ENCODE peak calls at places on chromosomes 3 and 15, in four cellular contexts. One of them, this sample, is unnamed.

GRCh38 chr3:54988302-54989022 is 60.6 kb upstream of the LRTM1 start:
- DNase-seq in upper lobe of left lung: no peak
- DNase-seq in body of pancreas: no peak
- DNase-seq in ovary: peak; percentile 67
- DNase-seq in this sample: no peak

GRCh38 chr3:105970283-105970682 is 101.5 kb upstream of the CBLB start:
- DNase-seq in ovary: no peak
- DNase-seq in body of pancreas: no peak
- DNase-seq in upper lobe of left lung: no peak
- DNase-seq in this sample: no peak

GRCh38 chr15:25787855-25788521 is 75.1 kb downstream of the ATP10A start:
- DNase-seq in upper lobe of left lung: no peak
- DNase-seq in ovary: peak; percentile 20
- DNase-seq in body of pancreas: no peak
- DNase-seq in this sample: no peak

GRCh38 chr15:72168131-72168825 is 29.3 kb downstream of the GRAMD2A start:
- DNase-seq in ovary: no peak
- DNase-seq in upper lobe of left lung: no peak
- DNase-seq in body of pancreas: no peak
- DNase-seq in this sample: no peak

GRCh38 chr3:121979246-121979645 is 42.8 kb downstream of the ILDR1 start:
- DNase-seq in ovary: no peak
- DNase-seq in body of pancreas: no peak
- DNase-seq in upper lobe of left lung: no peak
- DNase-seq in this sample: no peak

GRCh38 chr3:63029921-63030320 is 154.7 kb upstream of the CADPS start:
- DNase-seq in body of pancreas: no peak
- DNase-seq in upper lobe of left lung: no peak
- DNase-seq in ovary: no peak
- DNase-seq in this sample: no peak

GRCh38 chr15:60408438-60409105 is 10.8 kb upstream of the ANXA2 start:
- DNase-seq in upper lobe of left lung: no peak
- DNase-seq in body of pancreas: no peak
- DNase-seq in ovary: no peak
- DNase-seq in this sample: no peak

GRCh38 chr3:18423401-18424212 is 1.5 kb downstream of the SATB1 start:
- DNase-seq in body of pancreas: peak; percentile 54
- DNase-seq in upper lobe of left lung: no peak
- DNase-seq in ovary: peak; percentile 20
- DNase-seq in this sample: no peak

GRCh38 chr3:191775451-191776233 is 314.7 kb downstream of the PYDC2 start:
- DNase-seq in body of pancreas: no peak
- DNase-seq in upper lobe of left lung: no peak
- DNase-seq in ovary: no peak
- DNase-seq in this sample: no peak

GRCh38 chr3:87370007-87370406 is 93.6 kb upstream of the POU1F1 start:
- DNase-seq in body of pancreas: no peak
- DNase-seq in upper lobe of left lung: no peak
- DNase-seq in ovary: no peak
- DNase-seq in this sample: no peak

GRCh38 chr3:155995525-155996370 is 124.6 kb upstream of the KCNAB1 start:
- DNase-seq in upper lobe of left lung: no peak
- DNase-seq in body of pancreas: no peak
- DNase-seq in ovary: no peak
- DNase-seq in this sample: no peak

GRCh38 chr15:44028349-44028748 is 166.7 kb downstream of the FRMD5 start:
- DNase-seq in body of pancreas: no peak
- DNase-seq in ovary: no peak
- DNase-seq in upper lobe of left lung: no peak
- DNase-seq in this sample: no peak

GRCh38 chr15:79168922-79169322 is 78.3 kb upstream of the RASGRF1 start:
- DNase-seq in body of pancreas: no peak
- DNase-seq in upper lobe of left lung: no peak
- DNase-seq in ovary: no peak
- DNase-seq in this sample: peak; percentile 46

GRCh38 chr3:121431717-121432517 is 113.9 kb downstream of the POLQ start:
- DNase-seq in upper lobe of left lung: no peak
- DNase-seq in ovary: no peak
- DNase-seq in body of pancreas: no peak
- DNase-seq in this sample: no peak

GRCh38 chr15:95840004-95840403 is 490.5 kb upstream of the NR2F2 start:
- DNase-seq in ovary: peak; percentile 39
- DNase-seq in upper lobe of left lung: no peak
- DNase-seq in body of pancreas: no peak
- DNase-seq in this sample: no peak

GRCh38 chr3:18098960-18099587 is 326.1 kb downstream of the SATB1 start:
- DNase-seq in upper lobe of left lung: no peak
- DNase-seq in body of pancreas: no peak
- DNase-seq in ovary: no peak
- DNase-seq in this sample: no peak

GRCh38 chr15:86610038-86610437 is 530.4 kb downstream of the AGBL1 start:
- DNase-seq in ovary: no peak
- DNase-seq in body of pancreas: no peak
- DNase-seq in upper lobe of left lung: no peak
- DNase-seq in this sample: no peak

GRCh38 chr3:194691481-194692281 is 6.0 kb downstream of the FAM43A start:
- DNase-seq in ovary: no peak
- DNase-seq in body of pancreas: no peak
- DNase-seq in upper lobe of left lung: peak; percentile 56
- DNase-seq in this sample: no peak

GRCh38 chr15:47711654-47712053 is 5.7 kb upstream of the SEMA6D start:
- DNase-seq in body of pancreas: no peak
- DNase-seq in ovary: no peak
- DNase-seq in upper lobe of left lung: no peak
- DNase-seq in this sample: no peak

GRCh38 chr3:194130807-194131589 is 5.0 kb upstream of the HES1 start:
- DNase-seq in body of pancreas: peak; percentile 67
- DNase-seq in upper lobe of left lung: no peak
- DNase-seq in ovary: no peak
- DNase-seq in this sample: no peak

GRCh38 chr15:70629735-70630273 is 133.6 kb downstream of the UACA start:
- DNase-seq in body of pancreas: no peak
- DNase-seq in ovary: no peak
- DNase-seq in upper lobe of left lung: peak; percentile 49
- DNase-seq in this sample: no peak

GRCh38 chr3:65902304-65902793 is 136.4 kb downstream of the MAGI1 start:
- DNase-seq in ovary: no peak
- DNase-seq in upper lobe of left lung: no peak
- DNase-seq in body of pancreas: no peak
- DNase-seq in this sample: no peak
- TF ChIP-seq CTCF in ovary: no peak
- TF ChIP-seq CTCF in upper lobe of left lung: no peak
- TF ChIP-seq CTCF in body of pancreas: no peak
- TF ChIP-seq CTCF in this sample: no peak

GRCh38 chr3:52525666-52526065 is 8.0 kb downstream of the NT5DC2 start:
- DNase-seq in body of pancreas: no peak
- DNase-seq in ovary: no peak
- DNase-seq in upper lobe of left lung: no peak
- DNase-seq in this sample: no peak

GRCh38 chr3:52524752-52525661 is 8.7 kb downstream of the NT5DC2 start:
- DNase-seq in ovary: no peak
- DNase-seq in upper lobe of left lung: peak; percentile 83
- DNase-seq in body of pancreas: no peak
- DNase-seq in this sample: no peak

GRCh38 chr3:52527039-52527731 is 6.5 kb downstream of the NT5DC2 start:
- DNase-seq in body of pancreas: no peak
- DNase-seq in upper lobe of left lung: peak; percentile 67
- DNase-seq in ovary: no peak
- DNase-seq in this sample: no peak

GRCh38 chr3:52527732-52528595 is 5.7 kb downstream of the NT5DC2 start:
- DNase-seq in body of pancreas: no peak
- DNase-seq in ovary: no peak
- DNase-seq in upper lobe of left lung: peak; percentile 59
- DNase-seq in this sample: no peak

GRCh38 chr3:52526151-52526561 is 7.5 kb downstream of the NT5DC2 start:
- DNase-seq in ovary: no peak
- DNase-seq in body of pancreas: no peak
- DNase-seq in upper lobe of left lung: peak; percentile 48
- DNase-seq in this sample: no peak
- TF ChIP-seq POLR2A in ovary: no peak
- TF ChIP-seq POLR2A in body of pancreas: no peak
- TF ChIP-seq POLR2A in upper lobe of left lung: no peak
- TF ChIP-seq POLR2A in this sample: no peak

DNA sequence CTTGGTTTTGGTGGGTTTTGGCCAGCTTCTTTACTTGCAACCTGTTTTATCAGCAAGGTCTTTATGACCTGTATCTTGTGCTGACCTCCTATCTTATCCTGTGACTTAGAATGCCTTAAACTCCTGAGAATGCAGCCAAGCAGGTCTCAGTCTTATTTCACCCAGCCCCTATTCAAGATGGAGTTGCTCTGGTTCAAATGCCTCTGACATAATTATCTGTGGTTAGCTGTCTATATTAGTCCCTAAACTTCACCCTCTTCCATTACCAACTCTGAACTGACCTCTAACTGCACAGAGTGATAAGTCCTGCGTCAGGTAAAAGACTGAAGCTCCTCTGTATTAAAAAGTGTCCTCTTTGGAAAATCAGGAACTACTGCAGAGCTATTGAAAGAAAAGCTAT is 61.9 kb upstream of the CD96 start:
- DNase-seq in ovary: no peak
- DNase-seq in upper lobe of left lung: no peak
- DNase-seq in body of pancreas: no peak
- DNase-seq in this sample: no peak
- TF ChIP-seq CTCF in ovary: no peak
- TF ChIP-seq CTCF in upper lobe of left lung: no peak
- TF ChIP-seq CTCF in body of pancreas: no peak
- TF ChIP-seq CTCF in this sample: no peak

GRCh38 chr3:46565607-46566039 is 479 bp downstream of the LRRC2 start:
- DNase-seq in upper lobe of left lung: no peak
- DNase-seq in body of pancreas: no peak
- DNase-seq in ovary: peak; percentile 32
- DNase-seq in this sample: no peak
- TF ChIP-seq POLR2A in upper lobe of left lung: no peak
- TF ChIP-seq POLR2A in body of pancreas: no peak
- TF ChIP-seq POLR2A in ovary: no peak
- TF ChIP-seq POLR2A in this sample: no peak

DNA sequence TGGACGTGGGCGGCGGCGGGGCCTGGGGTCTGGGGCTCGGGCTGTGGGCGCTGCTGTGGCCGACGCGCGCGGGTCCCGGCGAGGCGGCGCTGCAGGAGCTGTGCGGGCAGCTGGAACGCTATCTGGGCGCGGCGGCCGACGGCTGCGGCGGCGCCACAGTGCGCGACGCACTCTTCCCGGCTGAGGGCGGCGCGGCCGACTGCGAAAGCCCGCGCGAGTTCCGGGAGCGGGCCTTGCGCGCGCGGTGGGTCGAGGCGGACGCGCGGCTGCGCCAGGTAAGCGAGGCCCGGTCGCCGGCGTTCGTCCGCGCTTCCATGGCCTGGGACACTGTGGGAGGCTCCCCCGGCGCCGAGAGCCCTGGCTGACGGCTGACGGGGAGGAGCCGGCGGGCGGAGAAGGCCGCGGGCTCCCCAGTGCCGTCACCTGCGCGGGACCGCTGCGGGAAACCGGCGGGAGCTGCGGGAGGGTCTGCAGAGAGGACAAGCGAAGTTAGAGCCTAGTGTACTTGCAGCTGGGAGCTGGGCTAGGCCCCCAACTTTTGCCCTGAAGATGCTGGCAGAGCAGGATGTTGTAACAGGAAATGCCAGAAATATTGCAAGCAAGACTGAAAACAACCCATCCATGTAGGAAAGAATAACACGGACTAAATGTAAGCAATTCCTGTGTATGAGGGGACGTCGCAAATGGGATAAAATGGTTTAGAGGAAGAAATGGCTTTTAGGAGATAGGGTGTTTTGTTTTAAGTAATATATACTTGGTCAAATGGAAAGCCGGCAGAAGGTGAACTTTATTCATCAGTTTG is 834 bp downstream of the WHAMM start:
- DNase-seq in ovary: peak; percentile 25
- DNase-seq in upper lobe of left lung: peak; percentile 92
- DNase-seq in body of pancreas: peak; percentile 58
- DNase-seq in this sample: no peak
- TF ChIP-seq CTCF in ovary: no peak
- TF ChIP-seq CTCF in upper lobe of left lung: no peak
- TF ChIP-seq CTCF in body of pancreas: no peak
- TF ChIP-seq CTCF in this sample: no peak

GRCh38 chr3:5187152-5187919 is at the start of gene EDEM1:
- DNase-seq in ovary: peak; percentile 93
- DNase-seq in body of pancreas: peak; percentile 96
- DNase-seq in upper lobe of left lung: peak; percentile 100
- DNase-seq in this sample: peak; percentile 95

GRCh38 chr3:5186854-5187151 is 704 bp upstream of the EDEM1 start:
- DNase-seq in ovary: no peak
- DNase-seq in upper lobe of left lung: no peak
- DNase-seq in body of pancreas: peak; percentile 26
- DNase-seq in this sample: no peak

GRCh38 chr3:5190147-5190791 is 2.8 kb downstream of the EDEM1 start:
- DNase-seq in body of pancreas: no peak
- DNase-seq in upper lobe of left lung: no peak
- DNase-seq in ovary: no peak
- DNase-seq in this sample: no peak

GRCh38 chr3:5187920-5188418 is 462 bp downstream of the EDEM1 start:
- DNase-seq in ovary: no peak
- DNase-seq in upper lobe of left lung: peak; percentile 93
- DNase-seq in body of pancreas: peak; percentile 54
- DNase-seq in this sample: no peak

DNA sequence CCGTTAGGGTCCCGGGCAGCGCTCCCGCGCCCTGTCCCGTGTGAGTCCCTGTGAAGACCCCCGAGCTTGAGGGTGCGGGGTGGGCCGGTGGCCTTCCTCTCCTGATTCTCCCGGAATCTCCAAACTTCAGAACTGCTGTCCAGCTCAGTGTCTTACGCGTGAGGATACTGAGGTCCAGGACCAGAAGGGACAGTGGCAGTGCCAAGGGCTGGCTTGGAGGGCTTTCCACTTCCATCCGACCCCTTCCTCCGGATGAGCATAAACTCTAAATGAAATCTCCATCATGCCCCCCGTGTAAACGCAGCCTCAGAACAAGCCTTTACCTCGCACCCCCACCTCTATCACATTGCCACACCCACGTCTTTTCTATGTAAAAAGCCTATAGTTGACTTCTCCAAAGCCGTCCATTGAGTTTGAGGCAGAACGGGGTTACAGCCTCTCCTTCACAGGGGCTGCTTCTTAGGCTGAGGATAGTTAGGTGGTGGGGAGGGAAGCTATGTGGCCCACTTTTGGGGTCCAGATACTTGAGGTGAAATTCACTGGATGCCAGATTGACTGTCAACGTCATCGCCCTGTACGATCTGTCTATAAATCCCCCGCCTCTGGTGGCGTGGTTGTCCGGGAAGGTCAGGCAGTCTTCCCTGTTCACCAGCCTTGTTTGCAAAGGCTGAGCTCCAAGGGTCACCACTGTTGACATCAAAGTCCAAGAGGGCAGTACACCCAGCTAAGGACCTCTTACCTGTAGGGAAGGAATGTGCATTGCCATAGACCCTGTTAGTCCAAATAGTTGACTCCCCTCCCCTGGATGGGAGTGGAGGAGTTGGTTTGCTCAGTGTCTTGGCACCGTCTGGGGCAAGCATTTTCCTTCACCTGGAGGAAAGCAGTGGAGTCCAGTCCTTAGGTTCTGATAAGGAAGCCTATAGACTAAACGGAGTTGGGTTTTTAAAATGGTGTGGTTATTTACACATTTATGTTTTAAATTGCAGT is 1.2 kb downstream of the EDEM1 start:
- DNase-seq in body of pancreas: peak; percentile 44
- DNase-seq in ovary: no peak
- DNase-seq in upper lobe of left lung: no peak
- DNase-seq in this sample: no peak
- TF ChIP-seq POLR2A in body of pancreas: no peak
- TF ChIP-seq POLR2A in ovary: no peak
- TF ChIP-seq POLR2A in upper lobe of left lung: peak; percentile 76
- TF ChIP-seq POLR2A in this sample: no peak

GRCh38 chr3:185153861-185154629 is 1.2 kb upstream of the C3orf70 start:
- DNase-seq in body of pancreas: no peak
- DNase-seq in ovary: no peak
- DNase-seq in upper lobe of left lung: peak; percentile 22
- DNase-seq in this sample: no peak
- TF ChIP-seq CTCF in body of pancreas: no peak
- TF ChIP-seq CTCF in ovary: no peak
- TF ChIP-seq CTCF in upper lobe of left lung: no peak
- TF ChIP-seq CTCF in this sample: no peak

This sample was measured in vagina.